ENCODE peak calls at places on chromosome 2, in eight cellular contexts. D is KBM-7; L is NCI-H2171 treated with DMSO at 0.1 percent for 48 hours; F is mucosa of gallbladder; U is hepatocyte; Y is CD4-positive, CD25-positive, alpha-beta regulatory T cell; K is fibroblast of pulmonary artery; N is activated T-cell treated with anti-CD3 and anti-CD28 coated beads, Interleukin-2, amount 50 U/mL, for 72 hours. M is an unnamed sample.

GRCh38 chr2:230658877-230659652 is 53.6 kb upstream of the CAB39 start:
- DNase-seq in L (no peak), D (peak; percentile 99), U (no peak), N (peak; percentile 86), F (no peak), K (no peak), Y (no peak), M (no peak)

GRCh38 chr2:209519911-209520310 is 96.1 kb downstream of the MAP2 start:
- DNase-seq in F (no peak), L (peak; percentile 92), D (no peak), Y (no peak), U (no peak), K (no peak), N (no peak), M (no peak)

GRCh38 chr2:186422226-186422625 is 63.8 kb upstream of the ZC3H15 start:
- DNase-seq in F (peak; percentile 23), D (no peak), N (no peak), K (peak; percentile 95), Y (no peak), U (no peak), L (peak; percentile 15), M (no peak)

GRCh38 chr2:47686018-47686417 is 96.9 kb upstream of the MSH6 start:
- DNase-seq in U (no peak), L (no peak), D (no peak), K (no peak), Y (no peak), N (no peak), F (no peak), M (no peak)

GRCh38 chr2:182915369-182916326 is 49.2 kb upstream of the FRZB start:
- DNase-seq in N (no peak), U (peak; percentile 35), Y (no peak), K (peak; percentile 61), F (no peak), L (peak; percentile 81), D (no peak), M (no peak)

GRCh38 chr2:218074031-218074430 is 5.0 kb downstream of the RUFY4 start:
- DNase-seq in L (no peak), D (peak; percentile 61), N (peak; percentile 32), Y (no peak), F (no peak), K (peak; percentile 8), U (peak; percentile 60), M (peak; percentile 55)

GRCh38 chr2:105391763-105392662 is 6.8 kb downstream of the FHL2 start:
- DNase-seq in L (no peak), Y (no peak), U (no peak), D (no peak), N (no peak), F (no peak), K (no peak), M (no peak)

GRCh38 chr2:234164499-234165409 is 114.3 kb downstream of the SPP2 start:
- DNase-seq in U (no peak), F (no peak), Y (peak; percentile 7), N (peak; percentile 19), L (no peak), D (no peak), K (no peak), M (no peak)

GRCh38 chr2:1632006-1632348 is 112.3 kb downstream of the PXDN start:
- DNase-seq in L (no peak), K (peak; percentile 29), F (no peak), N (no peak), D (no peak), U (peak; percentile 38), Y (no peak), M (peak; percentile 85)

GRCh38 chr2:65383571-65384488 is 48.6 kb downstream of the SPRED2 start:
- DNase-seq in F (no peak), U (no peak), D (peak; percentile 29), L (no peak), Y (no peak), K (peak; percentile 17), N (no peak), M (peak; percentile 52)

GRCh38 chr2:212770240-212770639 is 231.6 kb upstream of the ERBB4 start:
- DNase-seq in Y (no peak), F (no peak), K (no peak), N (no peak), U (no peak), L (no peak), D (no peak), M (no peak)